ENCODE peak calls at places on chromosomes 2 and 18, in six cellular contexts. One of them, this sample, is unnamed.
A peak's percentile ranks its signal among the peaks of the same experiment; 100 is the strongest.

GRCh38 chr2:229713371-229714079 is 830 bp downstream of the DNER start:
- DNase-seq in HCT116: no peak
- DNase-seq in right cardiac atrium: peak; percentile 75
- DNase-seq in SJSA1: no peak
- DNase-seq in kidney: peak; percentile 70
- DNase-seq in lower lobe of right lung: no peak
- DNase-seq in this sample: peak; percentile 58

GRCh38 chr18:49874238-49874637 is 60.9 kb upstream of the ACAA2 start:
- DNase-seq in HCT116: no peak
- DNase-seq in SJSA1: no peak
- DNase-seq in kidney: no peak
- DNase-seq in right cardiac atrium: no peak
- DNase-seq in lower lobe of right lung: no peak
- DNase-seq in this sample: no peak

GRCh38 chr2:101387151-101387807 is at the start of gene CREG2:
- DNase-seq in lower lobe of right lung: peak; percentile 77
- DNase-seq in SJSA1: peak; percentile 74
- DNase-seq in right cardiac atrium: peak; percentile 87
- DNase-seq in HCT116: peak; percentile 26
- DNase-seq in kidney: peak; percentile 90
- DNase-seq in this sample: no peak

GRCh38 chr2:201279079-201279478 is 18.7 kb downstream of the CASP8 start:
- DNase-seq in kidney: no peak
- DNase-seq in right cardiac atrium: no peak
- DNase-seq in lower lobe of right lung: no peak
- DNase-seq in HCT116: no peak
- DNase-seq in SJSA1: no peak
- DNase-seq in this sample: no peak

GRCh38 chr2:181998045-181998444 is 12.4 kb downstream of the PPP1R1C start:
- DNase-seq in kidney: no peak
- DNase-seq in HCT116: no peak
- DNase-seq in right cardiac atrium: no peak
- DNase-seq in SJSA1: no peak
- DNase-seq in lower lobe of right lung: no peak
- DNase-seq in this sample: no peak

GRCh38 chr18:11009869-11010268 is 139.5 kb downstream of the PIEZO2 start:
- DNase-seq in kidney: no peak
- DNase-seq in lower lobe of right lung: no peak
- DNase-seq in HCT116: no peak
- DNase-seq in right cardiac atrium: no peak
- DNase-seq in SJSA1: no peak
- DNase-seq in this sample: no peak

GRCh38 chr2:10449838-10450691 is 1.9 kb upstream of the ODC1 start:
- DNase-seq in kidney: no peak
- DNase-seq in HCT116: no peak
- DNase-seq in right cardiac atrium: no peak
- DNase-seq in lower lobe of right lung: peak; percentile 56
- DNase-seq in SJSA1: no peak
- DNase-seq in this sample: no peak

GRCh38 chr2:224885836-224886547 is 156.3 kb downstream of the DOCK10 start:
- DNase-seq in lower lobe of right lung: no peak
- DNase-seq in right cardiac atrium: no peak
- DNase-seq in SJSA1: peak; percentile 46
- DNase-seq in kidney: no peak
- DNase-seq in HCT116: no peak
- DNase-seq in this sample: no peak

GRCh38 chr2:205808493-205809121 is 126.3 kb downstream of the NRP2 start:
- DNase-seq in SJSA1: no peak
- DNase-seq in kidney: no peak
- DNase-seq in right cardiac atrium: no peak
- DNase-seq in HCT116: no peak
- DNase-seq in lower lobe of right lung: no peak
- DNase-seq in this sample: no peak

GRCh38 chr2:197101519-197101918 is 175.0 kb upstream of the PGAP1 start:
- DNase-seq in kidney: no peak
- DNase-seq in HCT116: no peak
- DNase-seq in SJSA1: no peak
- DNase-seq in right cardiac atrium: no peak
- DNase-seq in lower lobe of right lung: no peak
- DNase-seq in this sample: no peak

GRCh38 chr18:78822171-78822570 is 157.4 kb upstream of the SALL3 start:
- DNase-seq in HCT116: no peak
- DNase-seq in SJSA1: no peak
- DNase-seq in kidney: no peak
- DNase-seq in right cardiac atrium: no peak
- DNase-seq in lower lobe of right lung: no peak
- DNase-seq in this sample: no peak

GRCh38 chr2:157302492-157303099 is 23.0 kb downstream of the ERMN start:
- DNase-seq in right cardiac atrium: no peak
- DNase-seq in kidney: no peak
- DNase-seq in SJSA1: no peak
- DNase-seq in HCT116: peak; percentile 13
- DNase-seq in lower lobe of right lung: no peak
- DNase-seq in this sample: no peak

GRCh38 chr2:46970334-46971288 is 55.0 kb upstream of the MCFD2 start:
- DNase-seq in lower lobe of right lung: peak; percentile 76
- DNase-seq in SJSA1: no peak
- DNase-seq in kidney: peak; percentile 88
- DNase-seq in right cardiac atrium: peak; percentile 73
- DNase-seq in HCT116: no peak
- DNase-seq in this sample: peak; percentile 88

GRCh38 chr2:197777823-197778407 is 7.2 kb downstream of the BOLL start:
- DNase-seq in right cardiac atrium: no peak
- DNase-seq in SJSA1: no peak
- DNase-seq in lower lobe of right lung: no peak
- DNase-seq in kidney: no peak
- DNase-seq in HCT116: peak; percentile 16
- DNase-seq in this sample: no peak

GRCh38 chr2:42830922-42831574 is 38.7 kb upstream of the HAAO start:
- DNase-seq in SJSA1: peak; percentile 30
- DNase-seq in HCT116: no peak
- DNase-seq in lower lobe of right lung: no peak
- DNase-seq in kidney: no peak
- DNase-seq in right cardiac atrium: no peak
- DNase-seq in this sample: no peak

GRCh38 chr2:11187083-11187619 is 31.9 kb downstream of the SLC66A3 start:
- DNase-seq in SJSA1: peak; percentile 71
- DNase-seq in lower lobe of right lung: no peak
- DNase-seq in HCT116: peak; percentile 36
- DNase-seq in kidney: no peak
- DNase-seq in right cardiac atrium: no peak
- DNase-seq in this sample: no peak

GRCh38 chr18:7381307-7381706 is 150.4 kb downstream of the LRRC30 start:
- DNase-seq in right cardiac atrium: no peak
- DNase-seq in HCT116: no peak
- DNase-seq in SJSA1: no peak
- DNase-seq in lower lobe of right lung: no peak
- DNase-seq in kidney: no peak
- DNase-seq in this sample: no peak

GRCh38 chr2:88329815-88330603 is 122.5 kb downstream of the FOXI3 start:
- DNase-seq in right cardiac atrium: no peak
- DNase-seq in HCT116: peak; percentile 78
- DNase-seq in kidney: no peak
- DNase-seq in lower lobe of right lung: no peak
- DNase-seq in SJSA1: peak; percentile 62
- DNase-seq in this sample: peak; percentile 73

GRCh38 chr2:133504566-133505505 is 63.4 kb downstream of the NCKAP5 start:
- DNase-seq in right cardiac atrium: peak; percentile 83
- DNase-seq in HCT116: no peak
- DNase-seq in lower lobe of right lung: peak; percentile 52
- DNase-seq in kidney: peak; percentile 78
- DNase-seq in SJSA1: peak; percentile 63
- DNase-seq in this sample: peak; percentile 73

GRCh38 chr18:37533647-37534565 is 31.7 kb downstream of the CELF4 start:
- DNase-seq in lower lobe of right lung: no peak
- DNase-seq in right cardiac atrium: no peak
- DNase-seq in HCT116: no peak
- DNase-seq in kidney: no peak
- DNase-seq in SJSA1: no peak
- DNase-seq in this sample: no peak

GRCh38 chr2:127397568-127398238 is 9.9 kb upstream of the MAP3K2 start:
- DNase-seq in right cardiac atrium: no peak
- DNase-seq in kidney: peak; percentile 60
- DNase-seq in lower lobe of right lung: no peak
- DNase-seq in SJSA1: no peak
- DNase-seq in HCT116: no peak
- DNase-seq in this sample: no peak
- H3K27ac ChIP-seq in right cardiac atrium: no peak overlapping the region
- H3K27ac ChIP-seq in kidney: no peak overlapping the region
- H3K27ac ChIP-seq in lower lobe of right lung: no peak overlapping the region
- H3K27ac ChIP-seq in SJSA1: no peak overlapping the region
- H3K27ac ChIP-seq in HCT116: no peak overlapping the region
- H3K27ac ChIP-seq in this sample: no peak overlapping the region

DNA sequence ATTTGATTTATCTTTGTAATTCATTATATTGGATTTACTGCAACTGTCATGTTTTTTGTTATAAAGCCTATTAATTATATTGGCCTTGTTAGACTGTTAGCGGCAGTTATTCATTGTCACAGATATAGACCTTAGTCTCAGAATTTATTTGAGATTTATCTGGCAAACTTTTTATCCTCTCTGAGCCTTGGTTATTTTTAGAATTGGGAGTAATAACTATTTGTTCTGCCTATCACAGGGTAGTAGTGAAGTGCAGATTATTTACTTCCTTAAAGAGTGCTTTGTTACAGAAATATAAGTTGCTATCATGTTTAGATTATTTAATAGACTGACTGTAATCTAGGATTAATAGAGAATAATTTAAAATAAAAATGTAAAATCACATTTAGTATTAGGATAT is 41.9 kb downstream of the AGPS start:
- DNase-seq in kidney: no peak
- DNase-seq in lower lobe of right lung: no peak
- DNase-seq in HCT116: no peak
- DNase-seq in right cardiac atrium: no peak
- DNase-seq in SJSA1: no peak
- DNase-seq in this sample: no peak
- H3K9me3 ChIP-seq in kidney: peaks cover 20% of the 10 kb centered on the region
- H3K9me3 ChIP-seq in lower lobe of right lung: peaks cover 29% of the 10 kb centered on the region
- H3K9me3 ChIP-seq in HCT116: peaks cover 8% of the 10 kb centered on the region
- H3K9me3 ChIP-seq in right cardiac atrium: no peaks in the 10 kb centered on the region
- H3K9me3 ChIP-seq in SJSA1: peaks cover 16% of the 10 kb centered on the region
- H3K9me3 ChIP-seq in this sample: peaks cover 19% of the 10 kb centered on the region

GRCh38 chr18:8749492-8749891 is 44.1 kb downstream of the MTCL1 start:
- DNase-seq in HCT116: no peak
- DNase-seq in right cardiac atrium: no peak
- DNase-seq in lower lobe of right lung: no peak
- DNase-seq in kidney: no peak
- DNase-seq in SJSA1: no peak
- DNase-seq in this sample: no peak

GRCh38 chr18:8754995-8755955 is 49.9 kb downstream of the MTCL1 start:
- DNase-seq in lower lobe of right lung: no peak
- DNase-seq in HCT116: no peak
- DNase-seq in SJSA1: peak; percentile 65
- DNase-seq in kidney: no peak
- DNase-seq in right cardiac atrium: no peak
- DNase-seq in this sample: no peak

GRCh38 chr18:8751692-8752091 is 46.3 kb downstream of the MTCL1 start:
- DNase-seq in lower lobe of right lung: no peak
- DNase-seq in right cardiac atrium: no peak
- DNase-seq in SJSA1: no peak
- DNase-seq in kidney: no peak
- DNase-seq in HCT116: no peak
- DNase-seq in this sample: no peak

GRCh38 chr18:8750954-8751415 is 45.6 kb downstream of the MTCL1 start:
- DNase-seq in lower lobe of right lung: no peak
- DNase-seq in right cardiac atrium: no peak
- DNase-seq in SJSA1: peak; percentile 76
- DNase-seq in HCT116: no peak
- DNase-seq in kidney: no peak
- DNase-seq in this sample: no peak

DNA sequence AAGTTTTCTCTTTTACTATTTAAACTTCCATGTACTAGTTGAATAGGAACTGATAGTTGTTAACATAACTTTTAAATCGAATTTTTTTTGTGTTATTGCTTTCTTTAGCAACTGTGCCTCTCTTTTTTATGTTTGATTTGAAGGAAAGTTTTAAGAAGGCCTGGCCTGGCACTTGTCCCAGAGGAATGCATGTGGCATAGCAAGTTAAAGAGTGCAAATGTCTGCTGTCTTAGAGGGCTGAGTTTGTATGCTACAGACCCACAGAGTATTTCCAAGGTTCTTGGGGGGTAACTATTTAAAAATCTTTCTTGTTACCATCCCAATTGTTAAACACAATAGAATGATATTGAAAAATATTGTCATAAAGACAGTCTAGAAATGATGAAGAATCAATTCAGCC is 47.0 kb downstream of the MTCL1 start:
- DNase-seq in HCT116: no peak
- DNase-seq in lower lobe of right lung: no peak
- DNase-seq in SJSA1: no peak
- DNase-seq in kidney: no peak
- DNase-seq in right cardiac atrium: no peak
- DNase-seq in this sample: no peak
- H3K4me1 ChIP-seq in HCT116: no peaks in the 10 kb centered on the region
- H3K4me1 ChIP-seq in lower lobe of right lung: no peaks in the 10 kb centered on the region
- H3K4me1 ChIP-seq in SJSA1: peaks cover 75% of the 10 kb centered on the region
- H3K4me1 ChIP-seq in kidney: peaks cover 2% of the 10 kb centered on the region
- H3K4me1 ChIP-seq in right cardiac atrium: no peaks in the 10 kb centered on the region
- H3K4me1 ChIP-seq in this sample: peaks cover 1% of the 10 kb centered on the region

GRCh38 chr2:9217838-9218770 is 11.5 kb downstream of the ASAP2 start:
- DNase-seq in SJSA1: no peak
- DNase-seq in right cardiac atrium: no peak
- DNase-seq in HCT116: no peak
- DNase-seq in lower lobe of right lung: no peak
- DNase-seq in kidney: no peak
- DNase-seq in this sample: no peak
- H3K27ac ChIP-seq in SJSA1: no peak overlapping the region
- H3K27ac ChIP-seq in right cardiac atrium: no peak overlapping the region
- H3K27ac ChIP-seq in HCT116: no peak overlapping the region
- H3K27ac ChIP-seq in lower lobe of right lung: no peak overlapping the region
- H3K27ac ChIP-seq in kidney: peak overlapping the region; percentile 28
- H3K27ac ChIP-seq in this sample: peak overlapping the region; percentile 25